ENCODE peak calls at places on chromosomes 1 and 21, in four cellular contexts. A is skeletal muscle cell, I is HAP-1, T is upper lobe of left lung. D is an unnamed sample.

GRCh38 chr1:94060720-94061119 is 60.2 kb downstream of the ABCA4 start:
- DNase-seq in A (no peak), I (no peak), T (no peak), D (no peak)

GRCh38 chr1:75423616-75424015 is 187.3 kb downstream of the SLC44A5 start:
- DNase-seq in A (no peak), I (no peak), T (no peak), D (no peak)

GRCh38 chr1:52032785-52033131 is 852 bp downstream of the KTI12 start:
- DNase-seq in A (peak), I (peak), T (peak), D (peak)

GRCh38 chr21:29634410-29634809 is 305.4 kb downstream of the GRIK1 start:
- DNase-seq in A (no peak), I (no peak), T (no peak), D (no peak)

GRCh38 chr21:34885636-34886553 is 163.2 kb downstream of the RUNX1 start:
- DNase-seq in A (no peak), I (peak), T (peak), D (no peak)

GRCh38 chr1:198102454-198102791 is 54.4 kb upstream of the NEK7 start:
- DNase-seq in A (no peak), I (no peak), T (no peak), D (no peak)

GRCh38 chr1:58584082-58584895 is 7.2 kb upstream of the TACSTD2 start:
- DNase-seq in A (peak), I (no peak), T (no peak), D (no peak)

GRCh38 chr1:125087247-125087646 is 3902.5 kb downstream of the SRGAP2C start:
- DNase-seq in A (no peak), I (no peak), T (peak), D (no peak)

GRCh38 chr1:93827128-93827527 is 51.9 kb downstream of the DNTTIP2 start:
- DNase-seq in A (no peak), I (no peak), T (no peak), D (no peak)

GRCh38 chr1:214219916-214220315 is 61.0 kb upstream of the SMYD2 start:
- DNase-seq in A (no peak), I (no peak), T (no peak), D (no peak)

GRCh38 chr21:44653123-44653522 is 1.3 kb downstream of the KRTAP12-4 start:
- DNase-seq in A (no peak), I (no peak), T (peak), D (no peak)

GRCh38 chr1:226372885-226373284 is 35.0 kb downstream of the PARP1 start:
- DNase-seq in A (no peak), I (no peak), T (no peak), D (no peak)

GRCh38 chr1:73176902-73177301 is 894.6 kb upstream of the NEGR1 start:
- DNase-seq in A (no peak), I (no peak), T (no peak), D (no peak)

GRCh38 chr1:35725591-35725990 is 6.9 kb upstream of the C1orf216 start:
- DNase-seq in A (no peak), I (no peak), T (no peak), D (no peak)

GRCh38 chr1:230087034-230087721 is 20.1 kb downstream of the GALNT2 start:
- DNase-seq in A (no peak), I (no peak), T (no peak), D (no peak)

GRCh38 chr1:53294557-53294956 is 33.3 kb downstream of the LRP8 start:
- DNase-seq in A (peak), I (no peak), T (no peak), D (no peak)

GRCh38 chr1:76303348-76303712 is 228.8 kb downstream of the ST6GALNAC3 start:
- DNase-seq in A (no peak), I (no peak), T (no peak), D (no peak)

GRCh38 chr1:28508435-28508754 is 2.6 kb downstream of the RCC1 start:
- DNase-seq in A (no peak), I (no peak), T (no peak), D (no peak)

GRCh38 chr1:24189528-24189927 is 2.4 kb upstream of the IFNLR1 start:
- DNase-seq in A (no peak), I (no peak), T (no peak), D (no peak)

GRCh38 chr1:212749924-212750535 is 41.5 kb downstream of the NSL1 start:
- DNase-seq in A (peak), I (peak), T (no peak), D (no peak)

GRCh38 chr1:23524716-23525401 is 6.2 kb downstream of the E2F2 start:
- DNase-seq in A (no peak), I (no peak), T (no peak), D (no peak)

GRCh38 chr1:111629190-111629954 is 9.8 kb downstream of the RAP1A start:
- DNase-seq in A (no peak), I (no peak), T (no peak), D (no peak)

GRCh38 chr1:183806086-183806485 is 1.2 kb downstream of the RGL1 start:
- DNase-seq in A (no peak), I (no peak), T (no peak), D (no peak)

GRCh38 chr1:111032295-111032897 is 68.7 kb upstream of the LRIF1 start:
- DNase-seq in A (peak), I (no peak), T (no peak), D (no peak)

GRCh38 chr1:198273901-198274300 is 117.1 kb downstream of the NEK7 start:
- DNase-seq in A (no peak), I (no peak), T (no peak), D (no peak)

DNA sequence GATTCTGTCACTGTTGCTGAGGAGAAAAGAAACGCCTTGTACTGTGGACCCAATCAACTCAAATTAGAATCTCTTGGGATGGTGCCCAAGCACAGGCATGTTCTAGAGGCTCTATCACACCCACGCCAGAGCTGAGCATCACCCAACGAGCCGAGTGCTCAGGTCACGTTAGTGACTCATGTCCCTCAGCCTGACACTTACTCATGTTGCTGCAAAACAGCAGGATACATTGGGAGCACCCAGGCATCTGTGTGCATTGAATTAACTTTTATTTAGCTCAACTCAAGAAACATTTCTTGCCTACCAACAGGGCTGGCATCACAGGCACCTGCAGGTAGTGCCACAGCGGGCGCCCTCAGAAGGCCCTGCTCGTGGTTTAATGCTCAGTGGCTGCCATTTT is 149.8 kb downstream of the ETS2 start:
- DNase-seq in A (no peak), I (no peak), T (no peak), D (no peak)
- H3K4me3 ChIP-seq in A (no peak), I (no peak), T (no peak), D (no peak)

GRCh38 chr1:62687421-62687902 is 724 bp downstream of the DOCK7 start:
- DNase-seq in A (no peak), I (peak), T (no peak), D (peak)
- H3K4me3 ChIP-seq in A (peak), I (peak), T (peak), D (peak)

DNA sequence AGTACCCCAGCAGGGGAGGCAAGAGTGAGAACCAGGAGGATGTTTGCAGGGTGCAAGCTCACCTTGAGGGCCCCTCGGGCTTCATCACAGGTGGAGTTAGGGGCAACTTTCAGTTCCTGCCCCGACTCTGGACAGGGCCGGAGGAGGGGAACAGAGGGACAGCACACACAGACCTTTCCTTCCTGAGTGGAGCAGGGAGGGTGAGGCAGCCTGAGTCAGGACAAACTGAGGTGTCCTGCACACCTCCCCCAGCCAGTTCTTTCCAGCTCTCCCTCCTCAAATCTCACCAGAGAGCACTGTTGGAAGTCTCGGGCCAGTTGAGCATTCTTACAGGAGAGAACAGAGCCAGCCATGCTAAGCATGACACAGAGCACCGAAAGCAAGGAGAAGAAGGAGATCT is 1.5 kb downstream of the ENTREP3 start:
- DNase-seq in A (no peak), I (peak), T (no peak), D (no peak)
- H3K4me3 ChIP-seq in A (peak), I (peak), T (no peak), D (peak)

GRCh38 chr1:161198206-161198876 is 513 bp downstream of the ADAMTS4 start:
- DNase-seq in A (no peak), I (peak), T (peak), D (peak)
- H3K4me3 ChIP-seq in A (peak), I (no peak), T (peak), D (peak)

GRCh38 chr1:12301518-12302237 is 71.8 kb downstream of the VPS13D start:
- DNase-seq in A (no peak), I (no peak), T (no peak), D (no peak)
- H3K4me3 ChIP-seq in A (no peak), I (no peak), T (no peak), D (no peak)

GRCh38 chr21:36695283-36695634 is 3.7 kb upstream of the SIM2 start:
- DNase-seq in A (no peak), I (no peak), T (no peak), D (no peak)

GRCh38 chr21:36695671-36696389 is 3.1 kb upstream of the SIM2 start:
- DNase-seq in A (no peak), I (no peak), T (no peak), D (no peak)

GRCh38 chr21:36693144-36694040 is 5.5 kb upstream of the SIM2 start:
- DNase-seq in A (no peak), I (no peak), T (peak), D (no peak)

GRCh38 chr21:36694041-36694515 is 4.8 kb upstream of the SIM2 start:
- DNase-seq in A (no peak), I (no peak), T (no peak), D (no peak)

DNA sequence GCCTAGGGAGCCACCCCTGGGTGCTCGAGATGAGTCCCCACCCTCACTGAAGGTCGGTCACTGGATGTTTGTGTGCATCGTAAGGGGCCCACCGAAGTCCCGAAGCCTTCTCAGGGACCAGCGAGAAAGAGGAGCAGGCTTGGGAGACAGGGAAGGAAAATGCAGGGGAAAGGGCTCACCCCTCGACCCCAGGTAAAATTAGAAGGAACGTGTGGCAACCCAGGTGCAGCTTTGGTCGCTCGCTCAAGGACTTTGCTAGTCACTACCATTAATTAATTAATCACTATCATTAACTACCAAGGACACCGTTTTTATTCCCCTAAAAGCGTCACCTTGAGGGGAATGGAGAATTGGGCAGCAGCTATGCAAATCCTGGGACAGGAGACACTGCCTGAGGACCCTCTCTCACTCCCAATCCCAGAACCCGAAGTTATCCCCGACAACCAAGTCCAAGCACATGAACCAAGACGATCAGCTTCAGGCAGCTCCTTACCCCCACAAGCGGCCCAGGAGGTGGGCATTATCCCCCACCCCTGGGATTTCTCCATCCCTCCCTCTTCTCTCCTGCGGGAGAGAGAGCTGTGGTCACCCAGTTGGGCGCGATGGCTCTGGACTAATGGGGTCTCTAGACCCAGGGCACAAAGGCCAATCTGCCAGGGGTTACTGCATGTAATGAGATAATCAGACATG is 4.2 kb upstream of the SIM2 start:
- DNase-seq in A (no peak), I (no peak), T (no peak), D (no peak)
- H3K4me3 ChIP-seq in A (no peak), I (no peak), T (no peak), D (no peak)

GRCh38 chr1:153936011-153936802 is 10.3 kb downstream of the DENND4B start:
- DNase-seq in A (no peak), I (no peak), T (peak), D (peak)

GRCh38 chr1:153938996-153939395 is 7.5 kb downstream of the DENND4B start:
- DNase-seq in A (no peak), I (no peak), T (no peak), D (no peak)

GRCh38 chr1:153939476-153939875 is 7.0 kb downstream of the DENND4B start:
- DNase-seq in A (no peak), I (no peak), T (peak), D (no peak)

GRCh38 chr1:153934746-153935145 is 11.8 kb downstream of the DENND4B start:
- DNase-seq in A (no peak), I (no peak), T (peak), D (no peak)

DNA sequence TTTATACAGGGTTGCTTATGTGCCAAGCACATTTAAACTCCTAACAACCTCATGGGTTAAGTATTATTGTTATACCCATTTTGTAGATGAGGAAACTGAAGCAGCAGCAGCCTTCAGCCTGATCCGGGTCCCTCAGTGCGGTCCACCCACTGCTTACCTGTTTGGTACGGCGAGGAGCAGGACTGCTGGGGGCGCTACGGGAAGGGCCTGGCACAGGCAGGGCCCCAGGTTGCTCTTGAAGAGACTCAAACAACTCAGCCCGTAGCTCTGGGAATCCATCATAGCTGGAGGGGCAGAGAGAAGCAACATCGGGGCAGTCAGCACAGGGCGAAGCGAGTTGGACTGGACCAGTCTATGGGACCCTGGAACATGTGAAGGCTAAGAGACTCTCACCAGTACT is 9.2 kb downstream of the DENND4B start:
- DNase-seq in A (no peak), I (no peak), T (no peak), D (no peak)
- H3K4me3 ChIP-seq in A (no peak), I (no peak), T (no peak), D (no peak)

DNA sequence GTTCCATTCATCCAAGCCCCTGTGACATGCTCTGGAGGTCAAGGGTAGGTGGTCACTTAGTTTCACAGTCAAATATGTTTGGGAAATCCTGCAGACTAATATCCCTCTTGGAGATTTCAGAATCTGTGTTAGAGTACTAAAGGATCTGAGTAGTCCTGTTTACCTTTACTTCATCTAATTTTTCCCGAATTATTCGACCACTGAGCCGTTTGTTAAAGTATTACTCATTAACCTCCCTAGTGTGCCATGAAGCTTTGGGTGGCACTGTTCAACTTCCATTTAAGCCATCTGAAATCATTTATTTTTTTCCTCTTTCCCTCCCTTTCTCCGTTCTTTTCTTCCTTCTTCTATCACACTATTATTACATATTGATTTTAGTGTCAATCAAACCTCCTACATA is 109.9 kb downstream of the NGF start:
- DNase-seq in A (no peak), I (no peak), T (no peak), D (no peak)
- H3K4me3 ChIP-seq in A (no peak), I (no peak), T (no peak), D (no peak)

GRCh38 chr1:167837334-167837733 is 76.6 kb downstream of the ADCY10 start:
- DNase-seq in A (no peak), I (no peak), T (no peak), D (no peak)
- H3K4me3 ChIP-seq in A (no peak), I (no peak), T (no peak), D (no peak)

GRCh38 chr1:145702826-145703225 is 4.3 kb downstream of the PDZK1 start:
- DNase-seq in A (no peak), I (no peak), T (no peak), D (no peak)

GRCh38 chr1:145707183-145707867 is at the start of gene PDZK1:
- DNase-seq in A (no peak), I (no peak), T (no peak), D (no peak)

GRCh38 chr1:145708063-145708462 is 895 bp upstream of the PDZK1 start:
- DNase-seq in A (no peak), I (no peak), T (no peak), D (no peak)

GRCh38 chr1:145706282-145706681 is 886 bp downstream of the PDZK1 start:
- DNase-seq in A (no peak), I (no peak), T (no peak), D (no peak)

DNA sequence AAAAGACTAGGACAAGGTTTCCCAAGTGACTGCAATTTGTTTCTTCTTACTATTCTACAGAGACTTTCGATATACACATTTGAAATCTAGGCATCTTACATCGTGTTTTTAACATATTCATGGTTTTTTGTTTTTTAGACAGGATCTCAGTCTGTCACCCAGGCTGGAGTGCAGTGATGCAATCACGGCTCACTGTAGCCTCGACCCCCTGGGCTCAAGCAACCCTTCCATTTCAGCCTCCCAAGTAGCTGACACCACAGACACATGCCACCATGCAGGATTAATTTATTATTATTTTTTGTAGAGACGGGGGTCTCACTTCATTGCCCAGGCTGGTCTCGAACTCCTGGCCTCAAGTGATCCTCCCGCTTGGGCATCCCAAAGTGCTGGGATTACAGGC is 1.5 kb downstream of the PDZK1 start:
- DNase-seq in A (no peak), I (no peak), T (no peak), D (no peak)
- H3K4me3 ChIP-seq in A (no peak), I (no peak), T (no peak), D (no peak)

D was measured in suprapubic skin.